ENCODE peak calls at places on chromosomes 1 and 21, in nine cellular contexts. D is thoracic aorta; I is left ventricle myocardium inferior; M is CD8-positive, alpha-beta memory T cell; Q is IMR-90; Y is aorta; P is Karpas-422; A is tibial artery; U is cardiac muscle cell. X is an unnamed sample.

GRCh38 chr1:230084408-230085177 is 17.6 kb downstream of the GALNT2 start:
- DNase-seq in Q (peak; percentile 99), Y (peak; percentile 89), I (no peak), P (no peak), U (no peak), A (peak; percentile 73), M (no peak), D (peak; percentile 79), X (peak; percentile 34)

GRCh38 chr21:31132574-31133242 is 94.4 kb upstream of the KRTAP19-8 start:
- DNase-seq in P (no peak), A (no peak), Y (no peak), I (no peak), D (no peak), U (no peak), M (peak; percentile 81), Q (peak; percentile 12), X (no peak)

GRCh38 chr1:154628122-154628405 is 20.1 kb upstream of the ADAR start:
- DNase-seq in U (no peak), Q (no peak), Y (no peak), M (no peak), A (no peak), P (no peak), D (no peak), I (no peak), X (no peak)

GRCh38 chr1:206550446-206550845 is 43.1 kb downstream of the RASSF5 start:
- DNase-seq in M (no peak), A (no peak), Q (no peak), U (no peak), I (no peak), P (no peak), Y (no peak), D (no peak), X (no peak)

GRCh38 chr1:112464501-112464900 is 44.3 kb upstream of the WNT2B start:
- DNase-seq in Y (no peak), U (no peak), Q (no peak), D (no peak), P (no peak), A (no peak), I (no peak), M (no peak), X (no peak)

GRCh38 chr1:58786184-58786926 is 2.5 kb upstream of the JUN start:
- DNase-seq in Y (no peak), I (no peak), M (no peak), Q (peak; percentile 54), D (no peak), U (no peak), A (no peak), P (no peak), X (no peak)

GRCh38 chr1:60657926-60658325 is 424.4 kb upstream of the NFIA start:
- DNase-seq in M (no peak), Y (no peak), A (no peak), Q (no peak), U (no peak), P (no peak), D (no peak), I (no peak), X (no peak)

GRCh38 chr21:26120833-26121232 is 49.7 kb downstream of the APP start:
- DNase-seq in U (no peak), Y (no peak), P (no peak), I (no peak), M (no peak), A (no peak), D (no peak), Q (no peak), X (no peak)

DNA sequence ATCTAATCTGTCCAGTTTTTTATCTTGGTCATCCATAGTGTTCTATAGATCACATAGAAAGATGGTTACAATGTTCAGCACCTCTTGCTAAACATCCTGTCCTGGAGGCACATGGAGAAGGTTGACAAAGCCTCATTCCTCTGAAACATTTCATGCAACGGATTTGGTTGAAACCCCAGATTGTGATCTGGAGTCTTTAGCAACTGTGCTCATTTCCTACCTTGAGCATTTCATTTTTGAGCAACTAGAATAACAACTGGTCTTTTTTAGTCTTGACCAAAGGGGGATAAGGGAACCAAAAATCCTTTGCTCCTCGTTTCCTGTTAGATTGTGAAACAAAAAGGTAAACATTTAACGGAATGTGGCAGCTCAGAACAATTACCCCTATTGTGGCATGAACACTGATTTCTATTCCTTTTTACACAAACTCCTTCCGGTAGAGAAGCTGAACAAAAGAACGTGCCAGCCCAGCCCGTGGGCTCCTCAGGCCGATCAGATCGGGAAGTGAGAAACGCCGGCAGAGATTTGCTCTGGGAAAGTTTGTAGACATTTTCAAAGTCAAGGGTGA is 94.7 kb upstream of the ERRFI1 start:
- DNase-seq in P (no peak), A (peak; percentile 46), Y (peak; percentile 79), D (no peak), Q (peak; percentile 34), U (no peak), M (no peak), I (no peak), X (peak; percentile 12)
- H3K4me3 ChIP-seq in P (no peak overlapping the region), A (peak overlapping the region; percentile 16), Y (no peak overlapping the region), D (peak overlapping the region; percentile 59), Q (no peak overlapping the region), U (no peak overlapping the region), M (no peak overlapping the region), I (no peak overlapping the region), X (no peak overlapping the region)

DNA sequence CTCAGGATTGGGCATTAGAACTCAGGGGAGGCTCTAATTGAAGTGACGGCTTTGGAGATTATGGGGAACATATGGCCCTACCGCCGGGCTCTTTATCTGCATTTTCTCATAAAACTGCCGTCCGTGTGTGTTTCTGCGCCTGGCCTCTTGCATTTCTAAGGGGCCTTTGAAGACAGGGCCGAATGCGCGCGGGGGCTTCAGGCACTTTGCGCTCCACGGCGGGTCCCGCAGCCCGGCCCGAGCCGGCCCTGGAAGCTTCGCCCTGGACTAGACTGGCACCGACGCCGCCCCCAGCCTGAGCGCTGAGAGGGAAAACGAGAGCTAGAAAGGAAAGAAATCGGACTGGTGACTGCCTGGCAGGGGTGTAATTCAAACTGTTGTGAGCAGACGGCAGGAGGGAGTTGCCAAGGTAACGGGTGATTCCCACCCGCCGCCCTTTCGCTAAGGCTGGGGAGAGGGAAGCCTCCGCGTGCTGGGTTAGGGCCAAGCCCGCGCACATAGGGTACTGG is 120.7 kb downstream of the LMX1A start:
- DNase-seq in U (peak; percentile 9), M (no peak), D (no peak), Q (no peak), P (no peak), A (no peak), Y (peak; percentile 74), I (no peak), X (peak; percentile 91)
- H3K27me3 ChIP-seq in U (peaks cover 98% of the 10 kb centered on the region), M (peaks cover 4% of the 10 kb centered on the region), D (no peaks in the 10 kb centered on the region), Q (peaks cover 16% of the 10 kb centered on the region), P (no peaks in the 10 kb centered on the region), A (no peaks in the 10 kb centered on the region), Y (peaks cover 4% of the 10 kb centered on the region), I (peaks cover 72% of the 10 kb centered on the region), X (peaks cover 67% of the 10 kb centered on the region)

GRCh38 chr1:64839732-64840405 is 95.0 kb downstream of the RAVER2 start:
- DNase-seq in Y (no peak), I (no peak), P (no peak), M (no peak), U (peak; percentile 11), D (no peak), A (no peak), Q (no peak), X (no peak)
- H3K36me3 ChIP-seq in Y (peaks cover 3% of the 10 kb centered on the region), I (peaks cover 92% of the 10 kb centered on the region), P (no peaks in the 10 kb centered on the region), M (peaks cover 87% of the 10 kb centered on the region), U (peaks cover 15% of the 10 kb centered on the region), D (peaks cover 42% of the 10 kb centered on the region), A (peaks cover 93% of the 10 kb centered on the region), Q (peaks cover 65% of the 10 kb centered on the region), X (peaks cover 14% of the 10 kb centered on the region)

DNA sequence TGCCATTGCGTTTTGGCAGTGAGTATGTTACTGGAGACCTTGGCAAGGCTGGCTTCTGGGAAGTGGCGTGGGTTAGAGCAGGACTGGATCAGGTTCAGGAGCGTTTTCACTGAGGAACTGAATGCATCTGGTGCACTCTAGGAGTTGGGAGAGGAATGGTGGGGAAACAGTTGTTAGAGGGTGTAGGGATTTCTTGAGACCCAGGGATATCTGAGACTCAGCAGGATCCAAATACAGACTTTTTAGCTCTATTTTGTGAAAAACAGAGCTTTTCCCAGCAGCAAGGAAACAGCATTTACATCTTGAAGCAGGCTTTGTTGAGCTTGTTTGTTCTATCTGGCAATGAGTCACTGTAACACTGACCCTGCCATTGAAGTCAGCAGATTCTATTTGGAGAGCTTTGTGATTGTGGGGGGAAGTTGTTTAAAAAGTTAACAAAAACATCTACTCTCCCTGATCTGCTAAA is 56.9 kb upstream of the NRIP1 start:
- DNase-seq in D (no peak), Q (peak; percentile 47), U (no peak), I (peak; percentile 31), A (no peak), M (no peak), P (no peak), Y (no peak), X (peak; percentile 8)
- H3K4me3 ChIP-seq in D (peak overlapping the region; percentile 8), Q (no peak overlapping the region), U (no peak overlapping the region), I (no peak overlapping the region), A (no peak overlapping the region), M (no peak overlapping the region), P (no peak overlapping the region), Y (no peak overlapping the region), X (no peak overlapping the region)

GRCh38 chr1:6269997-6270401 is 9.1 kb upstream of the GPR153 start:
- DNase-seq in Q (no peak), M (no peak), Y (no peak), D (no peak), U (no peak), A (no peak), P (no peak), I (no peak), X (no peak)

GRCh38 chr1:6270432-6270831 is 9.5 kb upstream of the GPR153 start:
- DNase-seq in M (no peak), D (no peak), I (no peak), Y (no peak), Q (no peak), A (no peak), U (no peak), P (no peak), X (no peak)

GRCh38 chr1:6271001-6271400 is 10.1 kb upstream of the GPR153 start:
- DNase-seq in Y (no peak), U (no peak), P (no peak), A (no peak), I (no peak), M (no peak), Q (no peak), D (no peak), X (no peak)

GRCh38 chr1:6268431-6268830 is 7.5 kb upstream of the GPR153 start:
- DNase-seq in I (no peak), Q (no peak), Y (no peak), P (no peak), U (peak; percentile 37), D (no peak), M (no peak), A (no peak), X (peak; percentile 84)

GRCh38 chr1:6269271-6269996 is 8.5 kb upstream of the GPR153 start:
- DNase-seq in Y (no peak), A (no peak), I (no peak), P (no peak), U (no peak), Q (no peak), D (no peak), M (no peak), X (no peak)
- H3K27me3 ChIP-seq in Y (no peaks in the 10 kb centered on the region), A (no peaks in the 10 kb centered on the region), I (peaks cover 3% of the 10 kb centered on the region), P (no peaks in the 10 kb centered on the region), U (no peaks in the 10 kb centered on the region), Q (no peaks in the 10 kb centered on the region), D (no peaks in the 10 kb centered on the region), M (no peaks in the 10 kb centered on the region), X (no peaks in the 10 kb centered on the region)

DNA sequence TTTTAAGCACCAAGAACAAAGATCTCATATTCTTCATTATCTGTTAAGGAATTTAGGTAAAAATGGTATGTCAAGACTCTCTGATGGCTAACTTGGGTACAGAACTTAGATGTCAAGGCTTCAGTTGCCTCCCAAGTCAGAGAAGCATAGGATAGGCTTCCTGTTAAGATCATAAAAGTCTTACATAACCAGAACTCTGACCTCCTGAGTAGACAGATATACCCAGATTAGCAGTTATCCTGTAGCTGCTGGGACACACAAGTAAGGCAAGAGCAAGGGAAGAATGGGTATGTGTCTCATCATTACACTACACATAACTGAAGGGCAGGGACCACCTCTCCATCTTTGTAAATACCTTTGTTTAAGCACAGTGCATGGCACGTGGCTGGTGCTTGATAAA is 15.4 kb upstream of the KLHL12 start:
- DNase-seq in A (no peak), Y (no peak), P (no peak), Q (no peak), U (no peak), I (no peak), M (no peak), D (no peak), X (no peak)
- H3K36me3 ChIP-seq in A (peaks cover 76% of the 10 kb centered on the region), Y (peaks cover 11% of the 10 kb centered on the region), P (peaks cover 46% of the 10 kb centered on the region), Q (peaks cover 37% of the 10 kb centered on the region), U (peaks cover 59% of the 10 kb centered on the region), I (peaks cover 77% of the 10 kb centered on the region), M (peaks cover 49% of the 10 kb centered on the region), D (peaks cover 63% of the 10 kb centered on the region), X (peaks cover 32% of the 10 kb centered on the region)